ENCODE peak calls at places on chromosomes 13 and 19, in six cellular contexts. N is A549, F is tibial nerve, V is ovary, Z is SK-N-SH, A is GM12878. P is an unnamed sample.

GRCh38 chr19:51071006-51071405 is 6.1 kb upstream of the KLK13 start:
- DNase-seq in N (no peak), F (no peak), V (no peak), Z (no peak), A (no peak), P (no peak)

GRCh38 chr13:90968510-90968909 is 379.0 kb upstream of the MIR17HG start:
- DNase-seq in N (peak), F (no peak), V (no peak), Z (peak), A (no peak), P (no peak)

GRCh38 chr19:33047422-33047821 is 17.3 kb downstream of the RHPN2 start:
- DNase-seq in N (peak), F (no peak), V (no peak), Z (no peak), A (no peak), P (no peak)

GRCh38 chr13:99027260-99027659 is 49.4 kb upstream of the DOCK9 start:
- DNase-seq in N (no peak), F (no peak), V (no peak), Z (no peak), A (no peak), P (peak)

GRCh38 chr13:67934615-67935330 is 704.6 kb upstream of the PCDH9 start:
- DNase-seq in N (no peak), F (no peak), V (no peak), Z (no peak), A (no peak), P (no peak)

GRCh38 chr13:101579291-101579802 is 126.9 kb downstream of the ITGBL1 start:
- DNase-seq in N (peak), F (no peak), V (no peak), Z (peak), A (no peak), P (no peak)

GRCh38 chr13:46492946-46493345 is 60.0 kb upstream of the LRCH1 start:
- DNase-seq in N (peak), F (no peak), V (no peak), Z (peak), A (no peak), P (no peak)

GRCh38 chr19:17554968-17555479 is 425 bp upstream of the COLGALT1 start:
- DNase-seq in N (no peak), F (no peak), V (no peak), Z (no peak), A (no peak), P (no peak)

GRCh38 chr13:94073006-94073744 is 406.3 kb downstream of the DCT start:
- DNase-seq in N (no peak), F (no peak), V (no peak), Z (no peak), A (no peak), P (no peak)

GRCh38 chr13:24745516-24745860 is 18.5 kb upstream of the RNF17 start:
- DNase-seq in N (no peak), F (no peak), V (no peak), Z (no peak), A (no peak), P (no peak)

GRCh38 chr13:20197361-20197834 is 4.7 kb upstream of the GJB2 start:
- DNase-seq in N (peak), F (no peak), V (no peak), Z (peak), A (no peak), P (no peak)

GRCh38 chr19:42422576-42423461 is 4.4 kb downstream of the LIPE start:
- DNase-seq in N (no peak), F (no peak), V (no peak), Z (peak), A (no peak), P (no peak)

GRCh38 chr13:99657848-99658265 is 156.6 kb downstream of the TM9SF2 start:
- DNase-seq in N (peak), F (no peak), V (peak), Z (peak), A (no peak), P (peak)

GRCh38 chr19:9932835-9933234 is 3.5 kb downstream of the OLFM2 start:
- DNase-seq in N (no peak), F (no peak), V (no peak), Z (no peak), A (no peak), P (no peak)

GRCh38 chr13:49454388-49455015 is 10.4 kb downstream of the SETDB2 start:
- DNase-seq in N (no peak), F (no peak), V (no peak), Z (no peak), A (no peak), P (no peak)

GRCh38 chr13:24215732-24216131 is 55.2 kb downstream of the SPATA13 start:
- DNase-seq in N (no peak), F (no peak), V (peak), Z (no peak), A (no peak), P (no peak)

GRCh38 chr19:54325194-54325621 is 12.2 kb upstream of the LILRA5 start:
- DNase-seq in N (peak), F (no peak), V (no peak), Z (peak), A (no peak), P (no peak)

GRCh38 chr19:28990522-28990921 is 222.4 kb downstream of the UQCRFS1 start:
- DNase-seq in N (no peak), F (no peak), V (no peak), Z (no peak), A (no peak), P (no peak)

GRCh38 chr13:97068146-97068545 is 73.9 kb upstream of the OXGR1 start:
- DNase-seq in N (no peak), F (no peak), V (no peak), Z (no peak), A (no peak), P (no peak)

GRCh38 chr13:44365008-44365407 is 8.6 kb upstream of the SERP2 start:
- DNase-seq in N (no peak), F (no peak), V (no peak), Z (no peak), A (no peak), P (no peak)

GRCh38 chr19:43658001-43658400 is 12.0 kb downstream of the PLAUR start:
- DNase-seq in N (no peak), F (no peak), V (no peak), Z (no peak), A (no peak), P (no peak)
- TF ChIP-seq EP300 in N (no peak), F (no peak), V (no peak), Z (no peak), A (no peak), P (no peak)

DNA sequence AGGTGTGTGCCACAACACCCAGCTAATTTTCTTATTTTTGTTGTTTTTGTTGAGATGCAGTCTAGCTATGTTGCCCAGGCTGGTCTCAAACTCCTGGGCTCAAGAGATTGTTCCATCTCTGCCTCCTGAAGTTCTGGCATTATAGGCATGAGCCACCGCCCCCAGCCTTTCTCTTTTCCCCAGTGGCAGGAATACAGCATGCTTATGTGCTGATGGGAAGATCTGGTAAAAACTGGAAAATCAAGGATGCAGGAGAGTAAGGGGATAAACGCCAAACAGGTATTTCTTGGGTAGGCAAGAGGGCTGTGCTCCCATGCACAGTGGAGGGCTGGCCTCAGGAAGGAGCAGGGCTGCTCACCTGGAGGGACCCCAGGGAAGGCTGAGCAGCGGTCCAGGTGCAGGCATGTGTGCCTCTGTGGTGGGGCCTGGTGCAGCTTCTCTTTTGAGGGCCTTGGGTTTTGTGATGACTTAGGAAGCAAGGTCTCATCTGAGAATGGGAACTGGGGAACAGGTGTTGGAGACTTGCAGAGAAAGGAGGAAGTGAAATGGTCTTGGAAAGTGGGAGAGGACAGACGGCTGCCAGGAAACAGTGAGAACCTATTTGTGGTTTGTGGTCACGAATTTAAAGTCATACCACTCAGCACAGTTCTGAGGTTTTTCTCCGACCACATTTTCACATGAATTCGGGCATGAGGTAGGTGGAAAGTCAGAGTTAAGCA is 106.5 kb downstream of the TEX26 start:
- DNase-seq in N (no peak), F (no peak), V (no peak), Z (no peak), A (peak), P (no peak)
- TF ChIP-seq EP300 in N (no peak), F (no peak), V (no peak), Z (no peak), A (peak), P (no peak)

GRCh38 chr13:108624108-108624507 is 5.3 kb upstream of the MYO16 start:
- DNase-seq in N (no peak), F (no peak), V (no peak), Z (no peak), A (no peak), P (no peak)

GRCh38 chr13:108632649-108633167 is 3.3 kb downstream of the MYO16 start:
- DNase-seq in N (no peak), F (no peak), V (no peak), Z (no peak), A (no peak), P (no peak)

GRCh38 chr13:108629988-108630387 is 577 bp downstream of the MYO16 start:
- DNase-seq in N (no peak), F (no peak), V (no peak), Z (no peak), A (no peak), P (no peak)

DNA sequence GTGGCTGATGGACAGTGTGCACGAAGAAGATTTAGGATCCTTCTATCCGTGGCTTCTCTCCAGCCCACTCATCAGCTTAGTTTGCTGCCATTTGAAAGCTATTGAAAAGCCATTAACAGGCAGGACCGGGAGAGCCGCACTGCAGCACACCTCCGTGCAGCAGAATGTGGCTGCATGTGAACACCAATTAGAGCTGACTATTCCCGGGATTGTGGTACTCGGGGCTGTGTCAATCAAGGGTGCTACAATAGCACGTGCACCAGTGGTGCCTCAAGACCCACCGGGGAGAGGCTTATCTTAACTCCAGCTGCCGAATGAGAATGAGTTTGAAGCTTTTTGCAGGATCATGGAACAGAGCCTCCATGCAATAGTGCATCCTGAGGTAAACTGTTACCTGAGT is at the start of gene MYO16:
- DNase-seq in N (no peak), F (no peak), V (no peak), Z (no peak), A (no peak), P (no peak)
- TF ChIP-seq EP300 in N (no peak), F (no peak), V (no peak), Z (no peak), A (no peak), P (no peak)

DNA sequence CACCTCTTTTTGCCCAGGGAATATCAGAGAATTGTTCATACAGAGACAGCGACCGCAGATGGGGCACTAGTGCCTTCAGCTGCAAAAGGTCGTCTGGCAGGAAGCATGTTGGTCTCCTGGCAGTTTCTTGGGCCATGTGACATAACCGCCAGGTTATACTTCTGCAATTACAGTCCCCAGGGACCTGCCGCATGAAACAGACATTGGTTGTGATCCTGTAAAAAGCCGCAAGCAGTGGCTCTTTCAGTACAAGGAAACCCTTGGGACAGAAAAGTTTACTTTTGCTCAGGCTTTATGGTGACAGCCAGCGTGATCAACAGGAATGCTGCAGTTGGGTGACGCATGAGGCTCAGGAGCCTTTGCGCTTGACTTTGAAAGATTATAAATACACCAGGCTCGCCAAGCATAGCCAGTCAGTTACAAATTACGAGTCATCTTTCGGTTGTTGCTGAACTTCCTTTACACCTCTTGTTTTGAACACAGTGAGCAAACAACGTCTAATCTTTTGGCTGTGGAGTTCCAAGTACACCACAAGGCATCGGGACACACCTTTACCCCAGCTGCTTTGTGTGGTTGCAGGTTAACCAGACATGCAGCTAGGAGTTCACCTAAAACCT is 50.5 kb upstream of the UBE2L5 start:
- DNase-seq in N (peak), F (no peak), V (no peak), Z (no peak), A (peak), P (no peak)
- TF ChIP-seq EP300 in N (no peak), F (peak), V (no peak), Z (no peak), A (peak), P (no peak)

GRCh38 chr19:35935911-35936737 is at the start of gene LRFN3:
- DNase-seq in N (peak), F (peak), V (peak), Z (peak), A (no peak), P (no peak)

GRCh38 chr19:35932291-35932936 is 3.8 kb upstream of the LRFN3 start:
- DNase-seq in N (no peak), F (no peak), V (no peak), Z (no peak), A (no peak), P (no peak)

GRCh38 chr19:35931874-35932202 is 4.3 kb upstream of the LRFN3 start:
- DNase-seq in N (no peak), F (no peak), V (no peak), Z (no peak), A (no peak), P (no peak)

GRCh38 chr19:35928507-35928906 is 7.7 kb upstream of the LRFN3 start:
- DNase-seq in N (no peak), F (no peak), V (no peak), Z (no peak), A (no peak), P (no peak)

DNA sequence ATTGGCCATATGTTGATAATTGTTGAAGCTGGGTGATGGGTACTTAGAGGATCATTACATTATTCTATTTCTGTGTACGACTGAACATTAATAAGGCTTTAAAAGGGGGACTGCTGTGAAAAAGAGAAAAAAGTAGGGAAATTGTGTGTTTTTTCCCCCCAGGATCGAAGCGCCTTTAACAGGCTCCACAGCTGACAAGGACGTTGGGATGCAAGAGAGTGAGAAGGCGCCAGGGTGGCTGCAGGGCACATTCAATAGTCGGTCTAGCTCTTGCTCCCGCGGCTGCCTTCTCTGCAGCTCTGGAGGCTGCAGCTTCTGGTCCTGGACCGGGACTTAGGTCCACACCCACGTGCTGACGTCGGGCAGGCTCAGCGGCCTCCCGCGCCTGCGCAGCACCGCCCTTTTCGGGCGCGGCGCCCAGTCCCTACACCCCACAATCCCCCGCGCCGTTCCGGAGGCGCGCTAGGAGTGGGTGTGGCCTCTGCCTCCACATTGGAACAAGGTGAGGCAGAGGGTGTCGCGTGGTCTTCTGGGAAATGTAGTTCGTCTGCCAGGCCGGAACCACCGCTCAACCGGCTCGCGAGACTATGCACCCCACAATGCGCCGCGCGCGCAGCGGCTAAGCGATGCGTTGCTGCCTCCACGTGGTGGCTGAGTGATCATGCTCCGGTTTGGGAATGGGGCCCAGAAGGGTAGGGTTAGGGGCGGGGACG is 4.9 kb upstream of the LRFN3 start:
- DNase-seq in N (peak), F (peak), V (peak), Z (peak), A (peak), P (peak)
- TF ChIP-seq EP300 in N (no peak), F (peak), V (no peak), Z (no peak), A (no peak), P (no peak)

DNA sequence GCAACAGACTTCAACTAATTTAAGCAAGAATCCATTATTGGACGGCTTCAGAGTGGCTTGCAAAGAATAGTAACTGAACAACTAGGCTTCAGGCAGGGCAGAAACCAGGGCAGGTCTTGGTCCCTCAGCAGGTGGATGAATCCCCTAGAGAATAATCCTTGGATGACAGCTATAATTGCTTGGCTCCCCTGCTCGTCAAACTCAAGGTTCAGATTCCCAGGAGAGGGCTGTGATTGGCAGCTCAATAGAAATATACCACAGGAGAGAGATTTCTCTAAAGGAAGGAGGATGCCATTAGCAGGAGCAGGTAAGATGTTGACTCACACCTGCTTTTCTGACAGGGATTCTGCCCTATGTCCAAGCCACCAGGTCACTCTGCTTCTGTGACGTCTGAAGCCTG is 89.6 kb upstream of the PCDH8 start:
- DNase-seq in N (no peak), F (no peak), V (no peak), Z (no peak), A (no peak), P (no peak)
- TF ChIP-seq EP300 in N (no peak), F (no peak), V (no peak), Z (no peak), A (no peak), P (no peak)

GRCh38 chr19:7371001-7371400 is 22.3 kb downstream of the ARHGEF18 start:
- DNase-seq in N (no peak), F (no peak), V (no peak), Z (no peak), A (no peak), P (no peak)

GRCh38 chr19:7366701-7367420 is 18.1 kb downstream of the ARHGEF18 start:
- DNase-seq in N (peak), F (no peak), V (no peak), Z (no peak), A (no peak), P (no peak)

GRCh38 chr19:7372810-7373209 is 24.1 kb downstream of the ARHGEF18 start:
- DNase-seq in N (no peak), F (no peak), V (no peak), Z (no peak), A (no peak), P (no peak)

GRCh38 chr19:7370546-7370945 is 21.8 kb downstream of the ARHGEF18 start:
- DNase-seq in N (no peak), F (no peak), V (no peak), Z (no peak), A (no peak), P (no peak)

DNA sequence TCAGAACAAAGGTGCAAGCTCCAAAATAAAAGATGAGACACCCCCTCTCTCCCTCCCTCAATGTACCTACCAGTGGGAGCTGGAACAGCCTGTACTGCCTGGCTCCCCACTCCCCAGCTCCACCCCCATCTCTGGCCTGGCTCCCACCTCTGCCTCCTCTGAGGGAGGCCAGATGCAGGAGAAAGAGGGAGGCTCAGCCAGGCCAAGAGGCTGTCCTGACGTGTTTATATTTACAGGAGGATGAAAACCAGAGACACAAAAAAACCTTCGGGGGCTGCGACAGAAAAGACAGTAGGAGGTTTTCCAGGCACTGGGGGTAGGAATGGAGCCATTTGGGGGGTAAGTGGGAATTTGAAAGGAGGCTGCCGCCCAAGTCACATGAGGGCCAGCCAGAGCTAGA is 19.7 kb downstream of the ARHGEF18 start:
- DNase-seq in N (no peak), F (no peak), V (peak), Z (no peak), A (no peak), P (no peak)
- TF ChIP-seq EP300 in N (no peak), F (no peak), V (no peak), Z (no peak), A (no peak), P (peak)

GRCh38 chr19:46472592-46472991 is 1.2 kb upstream of the PNMA8A start:
- DNase-seq in N (no peak), F (no peak), V (no peak), Z (no peak), A (no peak), P (no peak)
- TF ChIP-seq EP300 in N (no peak), F (no peak), V (no peak), Z (no peak), A (no peak), P (no peak)

P was measured in esophagus muscularis mucosa.